ENCODE peak calls at places on chromosomes 12 and 14, in five cellular contexts. R is fibroblast of pulmonary artery, W is PC-3, F is skeletal muscle cell, L is fibroblast of the aortic adventitia. O is an unnamed sample.

GRCh38 chr14:95290021-95290420 is 29.7 kb downstream of the CLMN start:
- DNase-seq in R (no peak), W (no peak), F (no peak), L (no peak), O (no peak)

GRCh38 chr12:58086930-58087329 is 145.6 kb downstream of the ATP23 start:
- DNase-seq in R (no peak), W (no peak), F (no peak), L (no peak), O (no peak)

GRCh38 chr12:98595152-98595988 is 1.9 kb downstream of the SLC25A3 start:
- DNase-seq in R (peak; percentile 75), W (peak; percentile 70), F (peak; percentile 36), L (peak; percentile 84), O (no peak)

GRCh38 chr12:49198431-49199155 is 9.7 kb upstream of the TUBA1A start:
- DNase-seq in R (peak; percentile 87), W (peak; percentile 84), F (no peak), L (peak; percentile 93), O (peak; percentile 94)

GRCh38 chr14:104694991-104695659 is 5.7 kb downstream of the INF2 start:
- DNase-seq in R (no peak), W (peak; percentile 52), F (no peak), L (no peak), O (no peak)

GRCh38 chr12:47190271-47190750 is 110.6 kb upstream of the AMIGO2 start:
- DNase-seq in R (peak; percentile 68), W (peak; percentile 56), F (no peak), L (peak; percentile 53), O (no peak)

GRCh38 chr12:68884251-68884650 is 48.7 kb downstream of the CPM start:
- DNase-seq in R (no peak), W (no peak), F (no peak), L (no peak), O (no peak)

GRCh38 chr12:57173089-57173488 is 25.7 kb upstream of the LRP1-AS start:
- DNase-seq in R (peak; percentile 24), W (peak; percentile 29), F (no peak), L (no peak), O (no peak)

GRCh38 chr12:105598032-105598431 is 267.5 kb downstream of the C12orf75 start:
- DNase-seq in R (no peak), W (no peak), F (no peak), L (no peak), O (no peak)

GRCh38 chr12:79534029-79534867 is 156.5 kb downstream of the PAWR start:
- DNase-seq in R (no peak), W (peak; percentile 40), F (no peak), L (no peak), O (no peak)

GRCh38 chr12:101863971-101864370 is 13.4 kb upstream of the DRAM1 start:
- DNase-seq in R (no peak), W (no peak), F (no peak), L (peak; percentile 22), O (no peak)

GRCh38 chr12:106840217-106840616 is 65.7 kb downstream of the RIC8B start:
- DNase-seq in R (peak; percentile 76), W (peak; percentile 50), F (peak; percentile 36), L (peak; percentile 79), O (no peak)

GRCh38 chr12:31386364-31386777 is 60.4 kb upstream of the SINHCAF start:
- DNase-seq in R (no peak), W (no peak), F (no peak), L (no peak), O (no peak)

GRCh38 chr14:88325883-88326282 is 2.8 kb upstream of the KCNK10 start:
- DNase-seq in R (no peak), W (no peak), F (no peak), L (no peak), O (no peak)

GRCh38 chr14:88323086-88323519 is at the start of gene KCNK10:
- DNase-seq in R (no peak), W (no peak), F (no peak), L (no peak), O (no peak)

GRCh38 chr14:88321692-88322504 is 1.2 kb downstream of the KCNK10 start:
- DNase-seq in R (no peak), W (no peak), F (no peak), L (no peak), O (no peak)

GRCh38 chr14:88323520-88324199 is 591 bp upstream of the KCNK10 start:
- DNase-seq in R (peak; percentile 13), W (no peak), F (no peak), L (no peak), O (no peak)

DNA sequence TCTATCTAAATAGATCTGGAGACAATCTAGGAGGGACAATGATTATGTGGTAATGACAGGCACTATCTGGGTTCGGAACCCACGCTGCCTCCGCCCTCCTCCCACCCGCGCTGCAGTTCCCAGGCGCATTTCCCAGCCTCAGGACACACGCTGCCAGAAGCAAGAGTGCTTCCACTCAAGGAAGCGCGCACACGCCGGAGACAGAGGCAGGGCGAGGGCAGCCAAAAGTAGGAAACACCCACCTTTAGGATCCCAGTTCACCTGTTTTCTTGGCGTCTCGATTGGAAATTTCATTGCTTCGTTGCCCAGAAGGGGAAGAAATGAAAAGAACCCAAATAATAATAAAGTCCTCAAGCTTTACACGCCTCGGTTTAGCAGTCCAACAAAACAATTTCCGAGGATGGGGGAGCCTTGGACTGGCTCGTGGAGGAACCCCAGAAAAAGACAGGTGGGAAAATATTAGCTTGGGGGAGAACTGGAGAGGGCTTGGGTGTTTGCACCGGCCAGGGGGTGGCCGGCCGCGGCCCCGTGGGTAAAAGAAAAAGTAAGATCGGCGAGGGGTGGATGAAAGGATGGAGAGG is 474 bp downstream of the KCNK10 start:
- DNase-seq in R (no peak), W (no peak), F (no peak), L (peak; percentile 1), O (no peak)
- H3K4me3 ChIP-seq in R (no peak overlapping the region), W (peak overlapping the region; percentile 16), F (peak overlapping the region; percentile 34), L (no peak overlapping the region), O (no peak overlapping the region)

GRCh38 chr14:32509632-32510187 is 180.6 kb downstream of the AKAP6 start:
- DNase-seq in R (peak; percentile 99), W (peak; percentile 80), F (peak; percentile 97), L (peak; percentile 96), O (peak; percentile 79)
- H3K4me3 ChIP-seq in R (peak overlapping the region; percentile 18), W (peak overlapping the region; percentile 43), F (no peak overlapping the region), L (peak overlapping the region; percentile 32), O (no peak overlapping the region)

GRCh38 chr14:54435500-54435981 is 5.6 kb downstream of the CNIH1 start:
- DNase-seq in R (peak; percentile 68), W (peak; percentile 96), F (no peak), L (peak; percentile 94), O (no peak)
- H3K4me3 ChIP-seq in R (no peak overlapping the region), W (peak overlapping the region; percentile 41), F (no peak overlapping the region), L (peak overlapping the region; percentile 34), O (no peak overlapping the region)

GRCh38 chr14:21910260-21910659 is 236.6 kb upstream of the OR4E1 start:
- DNase-seq in R (no peak), W (no peak), F (no peak), L (no peak), O (no peak)
- H3K4me3 ChIP-seq in R (no peak overlapping the region), W (no peak overlapping the region), F (no peak overlapping the region), L (no peak overlapping the region), O (no peak overlapping the region)

GRCh38 chr12:53999596-54000104 is 311 bp upstream of the HOXC9 start:
- DNase-seq in R (peak; percentile 24), W (no peak), F (peak; percentile 69), L (peak; percentile 77), O (peak; percentile 42)
- H3K4me3 ChIP-seq in R (peak overlapping the region; percentile 34), W (peak overlapping the region; percentile 57), F (peak overlapping the region; percentile 71), L (peak overlapping the region; percentile 62), O (peak overlapping the region; percentile 67)

DNA sequence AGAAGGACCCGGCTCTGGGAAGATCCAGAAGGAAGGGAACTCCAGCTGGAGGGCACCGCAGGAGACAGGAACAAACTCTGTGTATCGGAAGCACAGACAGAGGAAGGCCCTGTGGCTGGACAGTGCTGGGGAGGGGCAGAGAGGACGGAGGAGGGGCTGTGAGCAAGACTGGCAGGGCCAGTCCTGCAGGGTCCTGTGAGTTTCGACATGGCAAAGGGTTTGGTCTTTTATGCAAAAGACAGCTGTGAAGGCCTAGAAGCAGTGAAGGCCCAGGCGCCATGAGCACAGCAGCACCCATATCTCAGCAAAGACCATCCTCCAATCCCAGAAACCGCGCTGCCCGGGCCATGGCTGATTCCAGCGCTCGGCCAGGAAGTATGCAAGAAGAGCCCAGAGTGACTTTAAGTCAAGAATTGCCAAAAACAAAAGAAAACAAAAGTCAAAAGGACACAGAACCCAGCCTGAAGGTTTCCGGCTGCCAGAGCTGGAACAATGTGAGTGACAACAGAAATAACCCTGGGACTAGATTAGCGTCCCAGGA is 126.5 kb downstream of the NCOR2 start:
- DNase-seq in R (peak; percentile 65), W (peak; percentile 37), F (no peak), L (no peak), O (no peak)
- H3K4me3 ChIP-seq in R (peak overlapping the region; percentile 11), W (no peak overlapping the region), F (no peak overlapping the region), L (peak overlapping the region; percentile 13), O (no peak overlapping the region)

DNA sequence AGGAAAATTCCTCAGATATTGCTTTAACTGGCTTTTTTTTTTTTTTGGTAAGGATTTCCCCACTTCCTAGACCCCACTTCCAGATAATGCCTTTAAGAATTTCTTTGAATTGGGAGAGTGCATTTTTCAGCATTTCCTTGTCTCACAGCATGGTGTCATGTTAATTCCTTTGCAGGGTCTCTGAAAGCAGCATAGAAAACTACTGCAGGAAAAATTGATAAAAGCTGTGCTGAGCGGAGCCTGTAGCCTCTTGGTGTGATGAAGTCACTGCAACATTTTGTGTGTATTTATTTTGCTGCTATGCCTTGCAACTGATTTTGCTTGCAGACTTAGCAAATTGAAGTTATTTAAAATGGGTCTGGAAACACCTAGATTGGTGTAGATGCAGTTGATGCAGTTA is 2.7 kb downstream of the ANO4 start:
- DNase-seq in R (no peak), W (no peak), F (no peak), L (no peak), O (no peak)
- H3K4me3 ChIP-seq in R (no peak overlapping the region), W (no peak overlapping the region), F (no peak overlapping the region), L (no peak overlapping the region), O (no peak overlapping the region)

GRCh38 chr14:71473843-71474242 is 458.4 kb upstream of the RGS6 start:
- DNase-seq in R (no peak), W (no peak), F (no peak), L (no peak), O (no peak)

GRCh38 chr14:71471604-71472003 is 460.6 kb upstream of the RGS6 start:
- DNase-seq in R (no peak), W (no peak), F (no peak), L (no peak), O (no peak)

GRCh38 chr14:71474291-71474690 is 457.9 kb upstream of the RGS6 start:
- DNase-seq in R (peak; percentile 33), W (no peak), F (no peak), L (peak; percentile 27), O (no peak)

GRCh38 chr14:71472961-71473340 is 459.3 kb upstream of the RGS6 start:
- DNase-seq in R (no peak), W (no peak), F (no peak), L (no peak), O (no peak)

GRCh38 chr14:71472281-71472960 is 459.8 kb upstream of the RGS6 start:
- DNase-seq in R (no peak), W (no peak), F (no peak), L (peak; percentile 27), O (no peak)
- H3K4me3 ChIP-seq in R (no peak overlapping the region), W (no peak overlapping the region), F (no peak overlapping the region), L (no peak overlapping the region), O (no peak overlapping the region)

GRCh38 chr12:2650261-2651060 is 144.3 kb upstream of the FKBP4 start:
- DNase-seq in R (no peak), W (no peak), F (no peak), L (no peak), O (no peak)
- H3K4me3 ChIP-seq in R (no peak overlapping the region), W (no peak overlapping the region), F (no peak overlapping the region), L (no peak overlapping the region), O (no peak overlapping the region)

O was measured in HFF-Myc.